ENCODE peak calls at places on chromosomes 3 and 15, in seven cellular contexts. A, N, D, O, M, C and R are unnamed samples.

GRCh38 chr3:64664397-64664796 is 23.4 kb downstream of the ADAMTS9 start:
- DNase-seq in A (no peak), O (no peak), C (no peak), D (no peak), M (no peak), N (no peak), R (no peak)

GRCh38 chr15:31867536-31868442 is 162.5 kb upstream of the CHRNA7 start:
- DNase-seq in O (peak; percentile 52), C (no peak), A (peak; percentile 69), D (no peak), M (peak; percentile 53), N (peak; percentile 70), R (peak; percentile 65)

GRCh38 chr15:85754993-85755392 is 39.7 kb downstream of the KLHL25 start:
- DNase-seq in D (no peak), M (no peak), N (peak; percentile 62), C (peak; percentile 74), O (peak; percentile 36), A (no peak), R (no peak)

GRCh38 chr3:113536627-113537101 is 4.3 kb downstream of the SIDT1 start:
- DNase-seq in C (no peak), O (no peak), M (peak; percentile 31), A (no peak), D (peak; percentile 98), N (no peak), R (no peak)

GRCh38 chr3:8851703-8852102 is 82.3 kb upstream of the OXTR start:
- DNase-seq in A (peak; percentile 26), M (no peak), O (peak; percentile 82), D (no peak), C (no peak), N (no peak), R (no peak)

GRCh38 chr3:139934557-139935070 is 371 bp upstream of the CLSTN2 start:
- DNase-seq in N (peak; percentile 87), D (no peak), M (peak; percentile 22), A (peak; percentile 81), C (no peak), O (peak; percentile 15), R (no peak)

GRCh38 chr15:63157891-63158431 is 684 bp upstream of the RPS27L start:
- DNase-seq in C (peak; percentile 74), O (peak; percentile 87), M (peak; percentile 55), D (no peak), A (peak; percentile 84), N (peak; percentile 55), R (peak; percentile 53)

GRCh38 chr3:111534701-111535100 is 7.3 kb upstream of the CD96 start:
- DNase-seq in O (peak; percentile 44), M (no peak), A (no peak), C (no peak), N (no peak), D (peak; percentile 47), R (no peak)

GRCh38 chr3:45972534-45973402 is 22.9 kb downstream of the FYCO1 start:
- DNase-seq in D (peak; percentile 93), C (peak; percentile 82), A (peak; percentile 59), N (no peak), M (peak; percentile 84), O (peak; percentile 93), R (peak; percentile 43)

GRCh38 chr3:86245360-86245759 is 745.6 kb downstream of the VGLL3 start:
- DNase-seq in O (peak; percentile 19), A (peak; percentile 31), C (no peak), D (no peak), N (no peak), M (no peak), R (no peak)

GRCh38 chr3:178100881-178101280 is 435.4 kb upstream of the KCNMB2 start:
- DNase-seq in O (no peak), A (no peak), N (no peak), M (no peak), D (no peak), C (no peak), R (no peak)

GRCh38 chr3:14537590-14538450 is 2.3 kb downstream of the GRIP2 start:
- DNase-seq in A (no peak), D (no peak), N (no peak), M (no peak), O (no peak), C (no peak), R (peak; percentile 7)

GRCh38 chr3:174191380-174191779 is 667.8 kb upstream of the NAALADL2 start:
- DNase-seq in O (no peak), C (no peak), N (no peak), A (no peak), M (no peak), D (no peak), R (no peak)

GRCh38 chr3:119598410-119599098 is 869 bp downstream of the PLA1A start:
- DNase-seq in A (no peak), C (no peak), O (no peak), D (no peak), N (no peak), M (no peak), R (no peak)

GRCh38 chr3:136196064-136196400 is at the start of gene MSL2:
- DNase-seq in N (no peak), C (no peak), M (no peak), A (peak; percentile 89), O (no peak), D (no peak), R (no peak)

GRCh38 chr3:47024932-47025331 is 45.5 kb downstream of the NBEAL2 start:
- DNase-seq in O (peak; percentile 29), A (no peak), D (no peak), C (no peak), N (no peak), M (no peak), R (no peak)

GRCh38 chr3:37115451-37115850 is 58.9 kb downstream of the LRRFIP2 start:
- DNase-seq in N (no peak), A (no peak), D (peak; percentile 65), M (no peak), O (peak; percentile 61), C (no peak), R (no peak)

GRCh38 chr15:76905855-76906254 is 715 bp upstream of the SCAPER start:
- DNase-seq in O (no peak), A (peak; percentile 18), N (no peak), C (no peak), D (no peak), M (no peak), R (no peak)

GRCh38 chr15:71282086-71282485 is 166.8 kb downstream of the THSD4 start:
- DNase-seq in A (no peak), O (peak; percentile 81), D (no peak), N (no peak), C (no peak), M (no peak), R (no peak)

GRCh38 chr3:163482695-163483094 is 1595.6 kb downstream of the SI start:
- DNase-seq in A (no peak), O (no peak), C (no peak), D (no peak), M (no peak), N (no peak), R (no peak)

GRCh38 chr3:141457624-141458236 is 29.1 kb upstream of the RASA2 start:
- DNase-seq in A (peak; percentile 45), D (no peak), N (no peak), C (no peak), O (no peak), M (no peak), R (no peak)

GRCh38 chr3:47410801-47411646 is 30.2 kb downstream of the PTPN23 start:
- DNase-seq in O (no peak), A (no peak), C (no peak), M (no peak), D (no peak), N (no peak), R (no peak)

GRCh38 chr3:57803647-57804081 is 47.6 kb downstream of the SLMAP start:
- DNase-seq in A (peak; percentile 69), C (no peak), N (no peak), O (peak; percentile 94), M (peak; percentile 36), D (peak; percentile 92), R (no peak)

GRCh38 chr3:45464336-45464809 is 76.0 kb downstream of the LARS2 start:
- DNase-seq in O (peak; percentile 43), A (no peak), N (no peak), M (peak; percentile 55), C (no peak), D (no peak), R (peak; percentile 62)

GRCh38 chr15:77630956-77631789 is 1.5 kb downstream of the LINGO1 start:
- DNase-seq in M (no peak), N (no peak), A (no peak), C (no peak), D (no peak), O (no peak), R (no peak)

GRCh38 chr3:188700497-188700896 is 471.3 kb upstream of the TPRG1 start:
- DNase-seq in O (no peak), M (no peak), N (no peak), A (no peak), C (no peak), D (no peak), R (no peak)

GRCh38 chr3:159787191-159787590 is 201.4 kb upstream of the IL12A start:
- DNase-seq in N (no peak), D (peak; percentile 98), C (no peak), A (peak; percentile 73), O (peak; percentile 90), M (no peak), R (no peak)

GRCh38 chr3:186442162-186442561 is 80.1 kb upstream of the DGKG start:
- DNase-seq in C (no peak), O (no peak), M (no peak), N (no peak), D (no peak), A (no peak), R (no peak)

GRCh38 chr15:57618325-57618724 is 26.6 kb downstream of the MYZAP start:
- DNase-seq in N (no peak), A (no peak), D (no peak), C (no peak), M (no peak), O (no peak), R (no peak)

DNA sequence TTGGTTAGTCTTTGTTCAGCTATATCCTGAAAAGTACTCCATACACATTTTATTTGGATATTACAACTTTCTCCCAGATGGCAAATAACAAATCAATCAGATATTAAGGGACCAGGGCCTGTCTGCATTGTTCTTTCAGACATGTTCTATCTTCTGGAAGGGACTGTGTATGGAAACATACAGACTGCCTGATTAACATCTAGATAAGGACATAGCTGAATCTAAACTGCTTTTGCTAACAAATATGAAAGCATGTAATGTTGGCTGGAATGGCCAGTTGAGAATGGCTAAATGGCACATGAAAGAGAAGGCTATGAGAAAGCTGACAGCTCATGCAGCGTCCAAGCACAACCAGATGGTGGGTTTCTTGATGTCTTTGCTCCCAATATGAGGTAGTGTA is 149.5 kb downstream of the CFAP20DC start:
- DNase-seq in O (no peak), A (no peak), D (no peak), C (no peak), M (no peak), N (no peak), R (no peak)
- H3K9me3 ChIP-seq in O (no peaks in the 10 kb centered on the region), A (no peaks in the 10 kb centered on the region), D (no peaks in the 10 kb centered on the region), C (no peaks in the 10 kb centered on the region), M (no peaks in the 10 kb centered on the region), N (no peaks in the 10 kb centered on the region), R (no peaks in the 10 kb centered on the region)

GRCh38 chr15:75178171-75178937 is 23.3 kb upstream of the C15orf39 start:
- DNase-seq in C (peak; percentile 90), O (no peak), A (peak; percentile 90), D (no peak), M (peak; percentile 82), N (peak; percentile 76), R (no peak)
- H3K4me3 ChIP-seq in C (peak overlapping the region; percentile 33), O (no peak overlapping the region), A (no peak overlapping the region), D (no peak overlapping the region), M (peak overlapping the region; percentile 38), N (peak overlapping the region; percentile 35), R (no peak overlapping the region)

GRCh38 chr15:25087137-25087536 is 132.3 kb downstream of the SNRPN start:
- DNase-seq in O (no peak), N (no peak), D (no peak), A (no peak), M (no peak), C (peak; percentile 20), R (no peak)
- H3K9me3 ChIP-seq in O (peaks cover 2% of the 10 kb centered on the region), N (peaks cover 5% of the 10 kb centered on the region), D (no peaks in the 10 kb centered on the region), A (peaks cover 3% of the 10 kb centered on the region), M (peaks cover 92% of the 10 kb centered on the region), C (peaks cover 99% of the 10 kb centered on the region), R (no peaks in the 10 kb centered on the region)

GRCh38 chr3:179179979-179180758 is 32.0 kb downstream of the PIK3CA start:
- DNase-seq in C (no peak), M (no peak), N (no peak), O (peak; percentile 65), A (no peak), D (peak; percentile 58), R (no peak)
- H3K4me3 ChIP-seq in C (no peak overlapping the region), M (no peak overlapping the region), N (no peak overlapping the region), O (no peak overlapping the region), A (no peak overlapping the region), D (no peak overlapping the region), R (no peak overlapping the region)